ENCODE peak calls at places on chromosomes 6 and 20, in six cellular contexts. Q is GM23248, B is GM23338, X is SK-N-SH, C is GM12878, O is PC-9. K is an unnamed sample.
A peak's percentile ranks its signal among the peaks of the same experiment; 100 is the strongest.

GRCh38 chr20:59994697-59995122 is 36.5 kb downstream of the CDH26 start:
- DNase-seq in B (peak; percentile 93), Q (peak; percentile 6), O (peak; percentile 68), C (no peak), X (no peak), K (peak; percentile 92)

GRCh38 chr20:37233471-37234253 is 28.0 kb downstream of the GHRH start:
- DNase-seq in O (no peak), B (no peak), X (no peak), Q (no peak), C (no peak), K (no peak)

GRCh38 chr20:1420066-1420465 is 27.2 kb upstream of the FKBP1A start:
- DNase-seq in B (no peak), X (no peak), Q (no peak), O (no peak), C (no peak), K (no peak)

GRCh38 chr6:134741193-134741521 is 208.7 kb downstream of the ALDH8A1 start:
- DNase-seq in Q (no peak), X (peak; percentile 43), C (no peak), O (no peak), B (peak; percentile 52), K (peak; percentile 18)

GRCh38 chr20:47453167-47453782 is 48.4 kb upstream of the NCOA3 start:
- DNase-seq in Q (peak; percentile 90), X (no peak), C (peak; percentile 92), O (peak; percentile 52), B (no peak), K (peak; percentile 96)

GRCh38 chr20:58699246-58700107 is 6.9 kb downstream of the NPEPL1 start:
- DNase-seq in X (no peak), Q (no peak), C (no peak), O (no peak), B (no peak), K (no peak)

GRCh38 chr6:7389162-7389450 is 436 bp downstream of the CAGE1 start:
- DNase-seq in B (no peak), C (no peak), Q (peak; percentile 78), X (no peak), O (no peak), K (peak; percentile 58)

GRCh38 chr20:55761787-55762186 is 243.5 kb downstream of the CBLN4 start:
- DNase-seq in O (no peak), B (no peak), C (no peak), Q (no peak), X (no peak), K (no peak)

GRCh38 chr6:97473979-97474378 is 191.0 kb upstream of the MMS22L start:
- DNase-seq in C (no peak), B (peak; percentile 3), O (no peak), X (no peak), Q (no peak), K (no peak)

GRCh38 chr6:11500008-11500407 is 37.5 kb upstream of the TMEM170B start:
- DNase-seq in B (no peak), O (no peak), X (no peak), Q (peak; percentile 68), C (no peak), K (peak; percentile 92)

GRCh38 chr20:56249244-56249955 is 868 bp downstream of the MC3R start:
- DNase-seq in B (peak; percentile 0), O (peak; percentile 21), C (no peak), Q (peak; percentile 30), X (peak; percentile 31), K (peak; percentile 31)

GRCh38 chr20:45963059-45964011 is 8.7 kb downstream of the ZNF335 start:
- DNase-seq in B (peak; percentile 81), O (peak; percentile 38), C (no peak), X (peak; percentile 56), Q (peak; percentile 59), K (peak; percentile 76)

GRCh38 chr6:24704468-24704867 is 14.5 kb downstream of the C6orf62 start:
- DNase-seq in B (no peak), O (no peak), C (no peak), X (no peak), Q (no peak), K (no peak)

GRCh38 chr20:3559231-3559630 is 88.4 kb downstream of the ATRN start:
- DNase-seq in C (no peak), Q (no peak), B (no peak), X (no peak), O (no peak), K (no peak)

GRCh38 chr6:53943410-53943809 is 148.6 kb downstream of the LRRC1 start:
- DNase-seq in C (no peak), Q (no peak), O (no peak), B (no peak), X (no peak), K (no peak)

GRCh38 chr6:5763871-5764270 is 242.9 kb downstream of the NRN1 start:
- DNase-seq in X (no peak), C (peak; percentile 5), Q (no peak), B (no peak), O (no peak), K (no peak)

GRCh38 chr6:15522427-15522826 is 140.4 kb downstream of the DTNBP1 start:
- DNase-seq in O (no peak), Q (no peak), X (no peak), C (no peak), B (no peak), K (no peak)

GRCh38 chr6:150266963-150267685 is 101.7 kb upstream of the IYD start:
- DNase-seq in X (no peak), Q (peak; percentile 70), O (no peak), B (no peak), C (no peak), K (no peak)

GRCh38 chr6:38153511-38153910 is 334.0 kb downstream of the ZFAND3 start:
- DNase-seq in B (no peak), Q (no peak), O (no peak), X (no peak), C (no peak), K (no peak)

GRCh38 chr6:1896897-1897296 is 287.2 kb downstream of the FOXC1 start:
- DNase-seq in B (no peak), C (no peak), O (no peak), X (no peak), Q (no peak), K (no peak)

GRCh38 chr6:18585032-18585573 is 198.0 kb downstream of the RNF144B start:
- DNase-seq in Q (peak; percentile 90), O (peak; percentile 19), B (no peak), C (no peak), X (no peak), K (peak; percentile 80)

GRCh38 chr6:108080010-108080780 is 5.7 kb upstream of the OSTM1 start:
- DNase-seq in C (no peak), B (peak; percentile 54), O (peak; percentile 61), X (no peak), Q (peak; percentile 79), K (peak; percentile 37)

GRCh38 chr6:2804516-2804915 is 37.1 kb downstream of the SERPINB1 start:
- DNase-seq in O (no peak), X (peak; percentile 62), C (no peak), B (no peak), Q (no peak), K (no peak)

GRCh38 chr6:78322068-78322845 is 545.1 kb upstream of the IRAK1BP1 start:
- DNase-seq in Q (no peak), X (no peak), B (no peak), O (no peak), C (no peak), K (no peak)

GRCh38 chr6:112153926-112154621 is 66.7 kb downstream of the FAM229B start:
- DNase-seq in B (no peak), O (no peak), Q (peak; percentile 92), X (peak; percentile 31), C (no peak), K (peak; percentile 48)

GRCh38 chr6:148520109-148520841 is 177.6 kb downstream of the SASH1 start:
- DNase-seq in B (no peak), Q (peak; percentile 51), O (no peak), X (no peak), C (peak; percentile 65), K (no peak)

GRCh38 chr6:148523551-148523950 is 180.9 kb downstream of the SASH1 start:
- DNase-seq in B (no peak), Q (peak; percentile 47), C (no peak), X (no peak), O (no peak), K (no peak)

GRCh38 chr6:148521158-148521557 is 178.5 kb downstream of the SASH1 start:
- DNase-seq in X (no peak), Q (peak; percentile 37), C (no peak), O (no peak), B (no peak), K (no peak)

GRCh38 chr6:148523051-148523450 is 180.4 kb downstream of the SASH1 start:
- DNase-seq in O (no peak), B (no peak), C (no peak), X (no peak), Q (peak; percentile 96), K (peak; percentile 28)

GRCh38 chr6:148521586-148521985 is 178.9 kb downstream of the SASH1 start:
- DNase-seq in C (no peak), O (no peak), X (no peak), Q (peak; percentile 80), B (no peak), K (no peak)
- H2AFZ ChIP-seq in C (no peak overlapping the region), O (no peak overlapping the region), X (no peak overlapping the region), Q (no peak overlapping the region), B (no peak overlapping the region), K (no peak overlapping the region)

DNA sequence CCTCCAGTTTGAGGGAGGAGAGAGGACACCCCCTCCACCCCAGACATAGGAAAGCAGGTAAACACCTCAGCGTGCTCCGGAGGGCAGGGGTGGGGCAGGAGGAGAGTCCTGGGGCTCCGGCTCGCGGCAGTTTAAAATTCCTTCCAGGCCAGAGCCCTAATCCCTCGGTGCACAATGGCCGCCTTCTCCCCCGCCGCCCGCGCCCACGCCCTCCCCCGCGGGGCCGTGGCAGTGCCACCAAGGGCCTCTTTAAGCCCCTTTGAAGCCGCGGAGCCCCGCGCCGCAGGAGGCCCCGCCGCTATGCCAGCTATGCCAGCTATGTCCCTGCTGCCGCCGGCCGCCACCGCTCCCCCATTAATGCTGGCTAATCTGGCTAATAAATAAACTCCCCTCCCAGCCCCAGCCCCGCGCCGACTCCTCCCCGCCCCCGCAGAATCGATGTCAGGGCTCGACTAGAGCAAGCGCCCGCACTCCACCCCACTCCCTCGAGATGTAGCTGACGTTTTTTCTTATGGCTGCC is 125.1 kb downstream of the MRPL14 start:
- DNase-seq in C (no peak), Q (peak; percentile 67), O (peak; percentile 79), X (no peak), B (peak; percentile 89), K (no peak)
- H2AFZ ChIP-seq in C (peak overlapping the region; percentile 20), Q (peak overlapping the region; percentile 81), O (peak overlapping the region; percentile 26), X (no peak overlapping the region), B (peak overlapping the region; percentile 93), K (peak overlapping the region; percentile 73)

GRCh38 chr6:102961902-102962301 is 1568.4 kb downstream of the GRIK2 start:
- DNase-seq in O (no peak), B (no peak), X (no peak), C (no peak), Q (no peak), K (no peak)
- H2AFZ ChIP-seq in O (no peak overlapping the region), B (no peak overlapping the region), X (no peak overlapping the region), C (no peak overlapping the region), Q (no peak overlapping the region), K (no peak overlapping the region)

DNA sequence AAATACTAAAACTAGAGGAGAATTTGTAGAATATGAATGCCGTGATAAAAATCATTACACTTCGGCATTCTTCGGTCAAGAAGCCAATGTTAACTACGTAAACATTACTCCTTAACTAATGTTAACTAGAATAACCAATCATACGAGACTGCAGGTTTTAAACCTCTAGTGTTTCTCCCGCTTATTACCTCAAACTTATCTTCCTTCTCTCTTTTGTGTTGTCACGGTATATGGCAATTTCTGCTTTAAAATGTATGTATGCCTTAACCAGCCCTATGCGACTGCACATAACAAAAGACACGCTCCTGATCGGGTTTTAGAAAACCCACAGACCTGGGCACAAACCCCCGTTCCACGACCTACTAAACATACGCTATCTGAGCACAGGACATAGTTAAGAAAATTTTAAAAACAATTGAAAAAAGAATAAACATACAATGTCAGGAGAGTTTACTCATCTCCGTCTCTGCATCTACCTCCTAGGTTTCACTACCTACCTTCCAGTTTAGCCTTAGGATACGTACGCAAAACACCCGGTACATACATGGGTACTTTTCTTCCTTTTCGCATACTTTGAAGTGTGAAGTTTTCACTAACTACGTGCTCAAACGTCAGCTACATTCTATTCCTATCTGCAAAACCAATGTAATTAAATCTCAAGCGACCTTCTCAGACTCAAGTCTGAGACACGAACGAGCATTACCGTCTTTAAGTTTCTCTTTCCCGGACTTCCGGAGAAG is 1.1 kb downstream of the CD164 start:
- DNase-seq in Q (peak; percentile 59), B (peak; percentile 11), X (peak; percentile 18), C (no peak), O (no peak), K (peak; percentile 20)
- H2AFZ ChIP-seq in Q (peak overlapping the region; percentile 83), B (peak overlapping the region; percentile 59), X (no peak overlapping the region), C (no peak overlapping the region), O (peak overlapping the region; percentile 71), K (no peak overlapping the region)